ENCODE peak calls at places on chromosomes 16 and 17, in five cellular contexts. One of them, this sample, is unnamed.

GRCh38 chr16:10122546-10122945 is 59.7 kb downstream of the GRIN2A start:
- DNase-seq in cardiac fibroblast: no peak
- DNase-seq in CD4-positive, alpha-beta T cell: no peak
- DNase-seq in psoas muscle: no peak
- DNase-seq in GM20000: no peak
- DNase-seq in this sample: no peak

GRCh38 chr17:34542700-34543336 is 36.6 kb upstream of the TMEM132E start:
- DNase-seq in cardiac fibroblast: peak; percentile 24
- DNase-seq in psoas muscle: no peak
- DNase-seq in CD4-positive, alpha-beta T cell: peak; percentile 53
- DNase-seq in GM20000: peak; percentile 42
- DNase-seq in this sample: peak; percentile 73

GRCh38 chr17:82889496-82890338 is 49.9 kb upstream of the ZNF750 start:
- DNase-seq in GM20000: no peak
- DNase-seq in psoas muscle: no peak
- DNase-seq in cardiac fibroblast: no peak
- DNase-seq in CD4-positive, alpha-beta T cell: no peak
- DNase-seq in this sample: no peak

GRCh38 chr17:45905812-45906211 is 11.5 kb downstream of the MAPT start:
- DNase-seq in psoas muscle: no peak
- DNase-seq in GM20000: no peak
- DNase-seq in cardiac fibroblast: no peak
- DNase-seq in CD4-positive, alpha-beta T cell: no peak
- DNase-seq in this sample: no peak

GRCh38 chr16:56420613-56421012 is 4.7 kb downstream of the AMFR start:
- DNase-seq in CD4-positive, alpha-beta T cell: no peak
- DNase-seq in psoas muscle: no peak
- DNase-seq in GM20000: no peak
- DNase-seq in cardiac fibroblast: no peak
- DNase-seq in this sample: no peak

GRCh38 chr16:8864480-8864879 is 4.3 kb downstream of the CARHSP1 start:
- DNase-seq in psoas muscle: no peak
- DNase-seq in cardiac fibroblast: no peak
- DNase-seq in CD4-positive, alpha-beta T cell: no peak
- DNase-seq in GM20000: no peak
- DNase-seq in this sample: no peak

GRCh38 chr17:81071761-81072741 is 37.1 kb downstream of the BAIAP2 start:
- DNase-seq in psoas muscle: no peak
- DNase-seq in cardiac fibroblast: no peak
- DNase-seq in CD4-positive, alpha-beta T cell: no peak
- DNase-seq in GM20000: no peak
- DNase-seq in this sample: no peak

GRCh38 chr16:67995423-67995822 is 3.9 kb downstream of the DPEP2 start:
- DNase-seq in CD4-positive, alpha-beta T cell: no peak
- DNase-seq in GM20000: no peak
- DNase-seq in psoas muscle: no peak
- DNase-seq in cardiac fibroblast: no peak
- DNase-seq in this sample: peak; percentile 80

GRCh38 chr17:17722081-17722905 is 41.0 kb downstream of the RAI1 start:
- DNase-seq in GM20000: peak; percentile 53
- DNase-seq in cardiac fibroblast: no peak
- DNase-seq in psoas muscle: no peak
- DNase-seq in CD4-positive, alpha-beta T cell: no peak
- DNase-seq in this sample: no peak

GRCh38 chr17:13981881-13982280 is 87.4 kb upstream of the COX10 start:
- DNase-seq in GM20000: no peak
- DNase-seq in CD4-positive, alpha-beta T cell: no peak
- DNase-seq in psoas muscle: no peak
- DNase-seq in cardiac fibroblast: no peak
- DNase-seq in this sample: no peak

GRCh38 chr17:70366421-70366820 is 197.1 kb downstream of the KCNJ2 start:
- DNase-seq in CD4-positive, alpha-beta T cell: no peak
- DNase-seq in GM20000: no peak
- DNase-seq in psoas muscle: no peak
- DNase-seq in cardiac fibroblast: no peak
- DNase-seq in this sample: no peak

GRCh38 chr17:1630662-1631061 is 2.0 kb upstream of the SLC43A2 start:
- DNase-seq in cardiac fibroblast: no peak
- DNase-seq in CD4-positive, alpha-beta T cell: no peak
- DNase-seq in psoas muscle: no peak
- DNase-seq in GM20000: no peak
- DNase-seq in this sample: no peak

GRCh38 chr16:3190949-3191353 is 2.9 kb downstream of the OR1F1 start:
- DNase-seq in psoas muscle: no peak
- DNase-seq in CD4-positive, alpha-beta T cell: no peak
- DNase-seq in GM20000: peak; percentile 66
- DNase-seq in cardiac fibroblast: no peak
- DNase-seq in this sample: no peak

GRCh38 chr16:73390936-73391335 is 343.0 kb upstream of the ZFHX3 start:
- DNase-seq in GM20000: no peak
- DNase-seq in psoas muscle: no peak
- DNase-seq in CD4-positive, alpha-beta T cell: no peak
- DNase-seq in cardiac fibroblast: no peak
- DNase-seq in this sample: no peak

GRCh38 chr17:7932949-7933348 is 943 bp downstream of the CNTROB start:
- DNase-seq in psoas muscle: no peak
- DNase-seq in cardiac fibroblast: peak; percentile 60
- DNase-seq in CD4-positive, alpha-beta T cell: no peak
- DNase-seq in GM20000: no peak
- DNase-seq in this sample: peak; percentile 62

GRCh38 chr16:57775661-57776469 is 26.4 kb downstream of the KIFC3 start:
- DNase-seq in psoas muscle: peak; percentile 85
- DNase-seq in cardiac fibroblast: peak; percentile 29
- DNase-seq in CD4-positive, alpha-beta T cell: no peak
- DNase-seq in GM20000: no peak
- DNase-seq in this sample: no peak

GRCh38 chr17:44914698-44915271 is 515 bp downstream of the GFAP start:
- DNase-seq in GM20000: no peak
- DNase-seq in CD4-positive, alpha-beta T cell: no peak
- DNase-seq in psoas muscle: no peak
- DNase-seq in cardiac fibroblast: no peak
- DNase-seq in this sample: no peak

GRCh38 chr16:4111748-4112696 is 4.2 kb downstream of the ADCY9 start:
- DNase-seq in psoas muscle: peak; percentile 39
- DNase-seq in CD4-positive, alpha-beta T cell: no peak
- DNase-seq in cardiac fibroblast: peak; percentile 22
- DNase-seq in GM20000: no peak
- DNase-seq in this sample: no peak

GRCh38 chr17:1908699-1909309 is 79.0 kb downstream of the RPA1 start:
- DNase-seq in cardiac fibroblast: peak; percentile 85
- DNase-seq in CD4-positive, alpha-beta T cell: peak; percentile 23
- DNase-seq in psoas muscle: peak; percentile 66
- DNase-seq in GM20000: peak; percentile 76
- DNase-seq in this sample: peak; percentile 62

GRCh38 chr16:79089735-79090284 is 510.7 kb downstream of the MAF start:
- DNase-seq in cardiac fibroblast: no peak
- DNase-seq in GM20000: no peak
- DNase-seq in psoas muscle: no peak
- DNase-seq in CD4-positive, alpha-beta T cell: peak; percentile 24
- DNase-seq in this sample: peak; percentile 89

GRCh38 chr17:69335018-69335417 is 8.1 kb upstream of the ABCA5 start:
- DNase-seq in cardiac fibroblast: peak; percentile 66
- DNase-seq in CD4-positive, alpha-beta T cell: no peak
- DNase-seq in GM20000: peak; percentile 24
- DNase-seq in psoas muscle: no peak
- DNase-seq in this sample: no peak

GRCh38 chr16:24826817-24827566 is 18.8 kb upstream of the SLC5A11 start:
- DNase-seq in CD4-positive, alpha-beta T cell: no peak
- DNase-seq in cardiac fibroblast: no peak
- DNase-seq in GM20000: no peak
- DNase-seq in psoas muscle: no peak
- DNase-seq in this sample: no peak

GRCh38 chr16:31110106-31111034 is 2.2 kb downstream of the BCKDK start:
- DNase-seq in psoas muscle: no peak
- DNase-seq in GM20000: no peak
- DNase-seq in CD4-positive, alpha-beta T cell: no peak
- DNase-seq in cardiac fibroblast: no peak
- DNase-seq in this sample: no peak

GRCh38 chr17:21211825-21212479 is 2.0 kb downstream of the TMEM11 start:
- DNase-seq in CD4-positive, alpha-beta T cell: no peak
- DNase-seq in cardiac fibroblast: no peak
- DNase-seq in GM20000: no peak
- DNase-seq in psoas muscle: peak; percentile 76
- DNase-seq in this sample: no peak

GRCh38 chr17:76252040-76252954 is 12.0 kb upstream of the RNF157 start:
- DNase-seq in psoas muscle: peak; percentile 93
- DNase-seq in GM20000: no peak
- DNase-seq in CD4-positive, alpha-beta T cell: peak; percentile 39
- DNase-seq in cardiac fibroblast: peak; percentile 63
- DNase-seq in this sample: peak; percentile 51

GRCh38 chr17:74288785-74289184 is 14.8 kb downstream of the DNAI2 start:
- DNase-seq in psoas muscle: no peak
- DNase-seq in cardiac fibroblast: no peak
- DNase-seq in CD4-positive, alpha-beta T cell: no peak
- DNase-seq in GM20000: peak; percentile 53
- DNase-seq in this sample: peak; percentile 52

GRCh38 chr16:88781140-88782077 is 3.6 kb downstream of the PIEZO1 start:
- DNase-seq in CD4-positive, alpha-beta T cell: peak; percentile 66
- DNase-seq in GM20000: peak; percentile 83
- DNase-seq in cardiac fibroblast: no peak
- DNase-seq in psoas muscle: peak; percentile 61
- DNase-seq in this sample: peak; percentile 80

GRCh38 chr17:61000911-61001310 is 323.3 kb downstream of the BCAS3 start:
- DNase-seq in psoas muscle: no peak
- DNase-seq in GM20000: no peak
- DNase-seq in CD4-positive, alpha-beta T cell: no peak
- DNase-seq in cardiac fibroblast: peak; percentile 67
- DNase-seq in this sample: no peak

GRCh38 chr17:5126719-5127488 is 11.1 kb downstream of the USP6 start:
- DNase-seq in cardiac fibroblast: no peak
- DNase-seq in GM20000: no peak
- DNase-seq in psoas muscle: no peak
- DNase-seq in CD4-positive, alpha-beta T cell: no peak
- DNase-seq in this sample: no peak

GRCh38 chr17:34926661-34927060 is 34.6 kb downstream of the CCT6B start:
- DNase-seq in cardiac fibroblast: no peak
- DNase-seq in GM20000: no peak
- DNase-seq in CD4-positive, alpha-beta T cell: no peak
- DNase-seq in psoas muscle: no peak
- DNase-seq in this sample: no peak

GRCh38 chr16:2429771-2430663 is 770 bp downstream of the CCNF start:
- DNase-seq in CD4-positive, alpha-beta T cell: no peak
- DNase-seq in GM20000: peak; percentile 66
- DNase-seq in psoas muscle: peak; percentile 60
- DNase-seq in cardiac fibroblast: peak; percentile 40
- DNase-seq in this sample: no peak

GRCh38 chr16:78259883-78260282 is 160.4 kb downstream of the WWOX start:
- DNase-seq in GM20000: no peak
- DNase-seq in CD4-positive, alpha-beta T cell: no peak
- DNase-seq in cardiac fibroblast: no peak
- DNase-seq in psoas muscle: no peak
- DNase-seq in this sample: no peak

GRCh38 chr16:54236761-54237160 is 49.8 kb downstream of the IRX3 start:
- DNase-seq in GM20000: no peak
- DNase-seq in CD4-positive, alpha-beta T cell: no peak
- DNase-seq in psoas muscle: no peak
- DNase-seq in cardiac fibroblast: peak; percentile 76
- DNase-seq in this sample: no peak

GRCh38 chr16:47132310-47132709 is 11.4 kb downstream of the NETO2 start:
- DNase-seq in CD4-positive, alpha-beta T cell: no peak
- DNase-seq in psoas muscle: no peak
- DNase-seq in GM20000: no peak
- DNase-seq in cardiac fibroblast: peak; percentile 42
- DNase-seq in this sample: no peak

GRCh38 chr17:68468785-68469184 is 11.5 kb upstream of the WIPI1 start:
- DNase-seq in cardiac fibroblast: peak; percentile 41
- DNase-seq in GM20000: no peak
- DNase-seq in CD4-positive, alpha-beta T cell: no peak
- DNase-seq in psoas muscle: no peak
- DNase-seq in this sample: no peak

GRCh38 chr17:28900986-28901726 is 1.7 kb downstream of the DHRS13 start:
- DNase-seq in cardiac fibroblast: no peak
- DNase-seq in GM20000: peak; percentile 36
- DNase-seq in psoas muscle: no peak
- DNase-seq in CD4-positive, alpha-beta T cell: no peak
- DNase-seq in this sample: no peak

GRCh38 chr17:9928601-9929341 is 23.7 kb upstream of the RCVRN start:
- DNase-seq in cardiac fibroblast: peak; percentile 86
- DNase-seq in CD4-positive, alpha-beta T cell: no peak
- DNase-seq in GM20000: no peak
- DNase-seq in psoas muscle: no peak
- DNase-seq in this sample: no peak
- TF ChIP-seq CTCF in cardiac fibroblast: peak; percentile 49
- TF ChIP-seq CTCF in CD4-positive, alpha-beta T cell: no peak
- TF ChIP-seq CTCF in GM20000: no peak
- TF ChIP-seq CTCF in psoas muscle: peak; percentile 19
- TF ChIP-seq CTCF in this sample: no peak

DNA sequence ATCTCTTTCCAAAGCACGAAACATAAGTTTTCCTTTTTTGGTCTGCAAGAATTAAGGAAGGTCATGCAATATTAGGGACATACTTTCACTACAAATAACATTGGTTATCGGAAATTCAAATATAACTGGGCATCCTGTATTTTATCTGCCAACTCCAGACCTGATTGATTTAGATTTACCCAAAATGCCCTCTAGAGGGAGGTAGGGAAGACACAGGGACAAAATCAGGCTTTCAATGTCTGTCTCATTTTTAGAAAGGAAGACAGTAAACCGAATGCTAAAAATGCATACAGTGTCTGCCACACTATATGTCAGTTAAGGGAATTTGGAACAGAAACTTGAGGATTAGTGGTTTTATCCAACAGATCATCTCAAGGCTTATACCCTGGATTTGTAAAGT is 161.7 kb upstream of the SOX9 start:
- DNase-seq in CD4-positive, alpha-beta T cell: no peak
- DNase-seq in cardiac fibroblast: peak; percentile 17
- DNase-seq in GM20000: no peak
- DNase-seq in psoas muscle: no peak
- DNase-seq in this sample: no peak
- TF ChIP-seq CTCF in CD4-positive, alpha-beta T cell: no peak
- TF ChIP-seq CTCF in cardiac fibroblast: peak; percentile 57
- TF ChIP-seq CTCF in GM20000: peak; percentile 13
- TF ChIP-seq CTCF in psoas muscle: peak; percentile 41
- TF ChIP-seq CTCF in this sample: no peak

DNA sequence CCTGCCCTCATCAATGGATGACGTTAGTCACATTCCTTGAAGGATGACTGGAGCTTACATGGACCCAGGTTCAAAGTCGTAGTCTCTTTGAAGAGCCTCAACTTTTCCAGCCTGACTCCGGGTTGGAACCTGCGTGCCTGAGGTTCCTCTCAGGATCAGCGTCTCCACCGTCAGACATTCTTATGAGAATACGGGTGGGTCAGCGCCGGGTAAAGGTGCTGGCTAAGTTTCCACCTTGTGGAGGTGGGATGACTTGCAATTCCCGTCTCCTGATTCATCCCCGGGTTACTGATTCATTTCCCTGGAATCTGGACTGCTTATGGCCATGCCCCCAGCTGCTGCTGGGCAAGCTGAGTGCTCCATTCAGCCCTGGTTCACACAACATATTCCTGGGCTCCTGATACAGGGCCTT is 38.9 kb upstream of the CMIP start:
- DNase-seq in CD4-positive, alpha-beta T cell: no peak
- DNase-seq in psoas muscle: no peak
- DNase-seq in GM20000: no peak
- DNase-seq in cardiac fibroblast: peak; percentile 90
- DNase-seq in this sample: no peak
- TF ChIP-seq CTCF in CD4-positive, alpha-beta T cell: no peak
- TF ChIP-seq CTCF in psoas muscle: no peak
- TF ChIP-seq CTCF in GM20000: no peak
- TF ChIP-seq CTCF in cardiac fibroblast: peak; percentile 23
- TF ChIP-seq CTCF in this sample: no peak

GRCh38 chr16:28974437-28975157 is at the start of gene SPNS1:
- DNase-seq in GM20000: peak; percentile 99
- DNase-seq in cardiac fibroblast: peak; percentile 98
- DNase-seq in CD4-positive, alpha-beta T cell: peak; percentile 87
- DNase-seq in psoas muscle: peak; percentile 99
- DNase-seq in this sample: peak; percentile 98
- TF ChIP-seq CTCF in GM20000: no peak
- TF ChIP-seq CTCF in cardiac fibroblast: no peak
- TF ChIP-seq CTCF in CD4-positive, alpha-beta T cell: no peak
- TF ChIP-seq CTCF in psoas muscle: no peak
- TF ChIP-seq CTCF in this sample: no peak

This sample was measured in activated CD8-positive, alpha-beta T cell treated with anti-CD3 and anti-CD28 coated beads for 36 hours.